ENCODE peak calls at places on chromosomes 11 and 22, in seven cellular contexts. V is astrocyte; B is esophagus squamous epithelium; C is psoas muscle; R is CD4-positive, alpha-beta memory T cell; Z is GM23338; A is CD8-positive, alpha-beta T cell. L is an unnamed sample.

GRCh38 chr11:33234397-33235168 is 22.6 kb upstream of the HIPK3 start:
- DNase-seq in V (no peak), B (no peak), C (no peak), R (no peak), Z (no peak), A (no peak), L (no peak)

GRCh38 chr11:117816151-117816741 is 8.3 kb downstream of the FXYD2 start:
- DNase-seq in V (peak; percentile 45), B (no peak), C (peak; percentile 54), R (no peak), Z (peak; percentile 32), A (no peak), L (no peak)

GRCh38 chr11:123590296-123590912 is 64.0 kb downstream of the SCN3B start:
- DNase-seq in V (peak; percentile 39), B (no peak), C (peak; percentile 81), R (no peak), Z (no peak), A (no peak), L (no peak)

GRCh38 chr11:96257036-96257435 is 86.0 kb downstream of the MAML2 start:
- DNase-seq in V (no peak), B (no peak), C (no peak), R (no peak), Z (no peak), A (no peak), L (no peak)

GRCh38 chr11:60842688-60843605 is 1.0 kb downstream of the CCDC86 start:
- DNase-seq in V (no peak), B (no peak), C (peak; percentile 12), R (no peak), Z (no peak), A (no peak), L (peak; percentile 34)

GRCh38 chr11:96758957-96759356 is 369.1 kb downstream of the JRKL start:
- DNase-seq in V (no peak), B (no peak), C (no peak), R (no peak), Z (no peak), A (no peak), L (no peak)

GRCh38 chr22:17772963-17773605 is 1.2 kb downstream of the BID start:
- DNase-seq in V (peak; percentile 51), B (no peak), C (no peak), R (no peak), Z (peak; percentile 42), A (peak; percentile 18), L (no peak)

GRCh38 chr11:122637538-122637937 is 18.0 kb upstream of the UBASH3B start:
- DNase-seq in V (no peak), B (no peak), C (no peak), R (peak; percentile 30), Z (no peak), A (peak; percentile 60), L (no peak)

GRCh38 chr11:2795491-2795991 is 90.0 kb downstream of the CDKN1C start:
- DNase-seq in V (no peak), B (no peak), C (peak; percentile 50), R (no peak), Z (no peak), A (no peak), L (no peak)

GRCh38 chr11:71137376-71137775 is 115.0 kb downstream of the SHANK2 start:
- DNase-seq in V (no peak), B (no peak), C (no peak), R (no peak), Z (no peak), A (no peak), L (no peak)

GRCh38 chr11:41989173-41989572 is 529.7 kb upstream of the LRRC4C start:
- DNase-seq in V (no peak), B (no peak), C (no peak), R (no peak), Z (no peak), A (no peak), L (no peak)

GRCh38 chr11:81792416-81792815 is 941.2 kb downstream of the FAM181B start:
- DNase-seq in V (no peak), B (no peak), C (no peak), R (no peak), Z (no peak), A (no peak), L (no peak)

GRCh38 chr11:46421257-46421880 is 29.8 kb upstream of the CHRM4 start:
- DNase-seq in V (no peak), B (no peak), C (no peak), R (no peak), Z (no peak), A (no peak), L (no peak)

GRCh38 chr11:47179655-47179991 is 2.9 kb upstream of the ARFGAP2 start:
- DNase-seq in V (no peak), B (no peak), C (peak; percentile 69), R (peak; percentile 33), Z (peak; percentile 79), A (peak; percentile 56), L (no peak)

GRCh38 chr11:120116966-120117365 is 20.9 kb downstream of the TRIM29 start:
- DNase-seq in V (no peak), B (no peak), C (no peak), R (no peak), Z (no peak), A (no peak), L (no peak)

GRCh38 chr11:10927533-10927932 is 69.7 kb upstream of the ZBED5 start:
- DNase-seq in V (no peak), B (no peak), C (no peak), R (no peak), Z (no peak), A (no peak), L (no peak)

GRCh38 chr11:68107689-68108088 is 13.5 kb downstream of the CHKA start:
- DNase-seq in V (no peak), B (no peak), C (no peak), R (no peak), Z (no peak), A (no peak), L (no peak)

GRCh38 chr22:47036352-47036751 is 273.9 kb downstream of the TBC1D22A start:
- DNase-seq in V (no peak), B (no peak), C (peak; percentile 47), R (no peak), Z (no peak), A (no peak), L (no peak)

DNA sequence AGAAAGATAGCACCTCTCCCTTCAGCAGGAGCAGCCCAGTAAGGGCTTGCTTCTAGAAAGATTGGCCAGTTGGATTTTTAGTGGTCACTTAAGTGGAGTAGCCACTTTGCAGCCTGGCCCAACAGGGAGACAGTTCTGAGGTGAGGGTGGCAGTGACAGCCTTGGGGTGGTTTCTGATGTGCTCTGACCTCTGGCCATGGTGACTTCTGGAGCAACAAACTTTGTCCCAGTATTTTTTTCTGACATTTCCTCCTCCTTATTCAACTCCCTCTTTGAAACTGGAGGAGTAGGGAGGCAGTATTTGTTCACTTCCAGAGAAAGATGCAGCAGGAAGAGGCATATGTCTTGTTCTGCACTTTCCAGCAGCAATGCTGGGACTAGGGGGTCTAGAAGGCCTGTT is 37.4 kb downstream of the RCOR2 start:
- DNase-seq in V (no peak), B (no peak), C (no peak), R (no peak), Z (no peak), A (no peak), L (no peak)
- H3K4me1 ChIP-seq in V (peaks cover 16% of the 10 kb centered on the region), B (peaks cover 41% of the 10 kb centered on the region), C (peaks cover 10% of the 10 kb centered on the region), R (peaks cover 70% of the 10 kb centered on the region), Z (peaks cover 37% of the 10 kb centered on the region), A (peaks cover 67% of the 10 kb centered on the region), L (peaks cover 12% of the 10 kb centered on the region)

GRCh38 chr22:36359172-36359973 is 28.4 kb downstream of the MYH9 start:
- DNase-seq in V (no peak), B (no peak), C (no peak), R (no peak), Z (no peak), A (no peak), L (no peak)

GRCh38 chr22:36360011-36360410 is 27.8 kb downstream of the MYH9 start:
- DNase-seq in V (no peak), B (no peak), C (no peak), R (no peak), Z (peak; percentile 79), A (no peak), L (no peak)

GRCh38 chr22:36360871-36361383 is 26.8 kb downstream of the MYH9 start:
- DNase-seq in V (peak; percentile 71), B (no peak), C (no peak), R (no peak), Z (peak; percentile 56), A (no peak), L (no peak)

GRCh38 chr22:36356708-36357694 is 30.8 kb downstream of the MYH9 start:
- DNase-seq in V (no peak), B (no peak), C (no peak), R (peak; percentile 58), Z (no peak), A (peak; percentile 84), L (no peak)

GRCh38 chr22:36358533-36359171 is 29.1 kb downstream of the MYH9 start:
- DNase-seq in V (no peak), B (no peak), C (no peak), R (no peak), Z (no peak), A (no peak), L (no peak)
- H3K4me1 ChIP-seq in V (peaks cover 93% of the 10 kb centered on the region), B (peaks cover 93% of the 10 kb centered on the region), C (peaks cover 69% of the 10 kb centered on the region), R (peaks cover 100% of the 10 kb centered on the region), Z (peaks cover 79% of the 10 kb centered on the region), A (peaks cover 97% of the 10 kb centered on the region), L (peaks cover 69% of the 10 kb centered on the region)

GRCh38 chr11:12765428-12765827 is 91.2 kb downstream of the TEAD1 start:
- DNase-seq in V (no peak), B (no peak), C (no peak), R (no peak), Z (no peak), A (no peak), L (no peak)

GRCh38 chr11:12769834-12770345 is 95.7 kb downstream of the TEAD1 start:
- DNase-seq in V (peak; percentile 93), B (no peak), C (no peak), R (no peak), Z (peak; percentile 39), A (no peak), L (peak; percentile 88)

GRCh38 chr11:12768731-12769673 is 94.8 kb downstream of the TEAD1 start:
- DNase-seq in V (no peak), B (no peak), C (peak; percentile 61), R (no peak), Z (no peak), A (no peak), L (no peak)

GRCh38 chr11:12767022-12767421 is 92.8 kb downstream of the TEAD1 start:
- DNase-seq in V (no peak), B (no peak), C (no peak), R (no peak), Z (no peak), A (no peak), L (no peak)

GRCh38 chr11:12767577-12767976 is 93.4 kb downstream of the TEAD1 start:
- DNase-seq in V (no peak), B (no peak), C (no peak), R (no peak), Z (no peak), A (no peak), L (no peak)
- H3K4me1 ChIP-seq in V (peaks cover 36% of the 10 kb centered on the region), B (peaks cover 23% of the 10 kb centered on the region), C (peaks cover 95% of the 10 kb centered on the region), R (no peaks in the 10 kb centered on the region), Z (peaks cover 43% of the 10 kb centered on the region), A (no peaks in the 10 kb centered on the region), L (peaks cover 29% of the 10 kb centered on the region)

GRCh38 chr22:22425366-22425765 is 83.2 kb downstream of the ZNF280B start:
- DNase-seq in V (no peak), B (no peak), C (no peak), R (no peak), Z (no peak), A (no peak), L (no peak)
- H3K4me1 ChIP-seq in V (no peaks in the 10 kb centered on the region), B (no peaks in the 10 kb centered on the region), C (no peaks in the 10 kb centered on the region), R (no peaks in the 10 kb centered on the region), Z (no peaks in the 10 kb centered on the region), A (no peaks in the 10 kb centered on the region), L (no peaks in the 10 kb centered on the region)

L was measured in foreskin keratinocyte.